ENCODE peak calls at places on chromosomes 6 and 20, in eight cellular contexts. One of them, this sample, is unnamed.
A peak's percentile ranks its signal among the peaks of the same experiment; 100 is the strongest.

GRCh38 chr6:72850040-72850439 is 228.2 kb downstream of the KCNQ5 start:
- DNase-seq in SK-N-SH: no peak
- DNase-seq in psoas muscle: no peak
- DNase-seq in keratinocyte: no peak
- DNase-seq in mesenchymal stem cell: no peak
- DNase-seq in left ventricle myocardium inferior: no peak
- DNase-seq in breast epithelium: no peak
- DNase-seq in naive thymus-derived CD4-positive, alpha-beta T cell: no peak
- DNase-seq in this sample: no peak

GRCh38 chr6:162165479-162165878 is 562.1 kb downstream of the PRKN start:
- DNase-seq in SK-N-SH: no peak
- DNase-seq in psoas muscle: no peak
- DNase-seq in keratinocyte: no peak
- DNase-seq in mesenchymal stem cell: no peak
- DNase-seq in left ventricle myocardium inferior: no peak
- DNase-seq in breast epithelium: no peak
- DNase-seq in naive thymus-derived CD4-positive, alpha-beta T cell: no peak
- DNase-seq in this sample: no peak

GRCh38 chr6:30841644-30842504 is 42.4 kb upstream of the DDR1 start:
- DNase-seq in SK-N-SH: no peak
- DNase-seq in psoas muscle: no peak
- DNase-seq in keratinocyte: no peak
- DNase-seq in mesenchymal stem cell: peak; percentile 56
- DNase-seq in left ventricle myocardium inferior: no peak
- DNase-seq in breast epithelium: no peak
- DNase-seq in naive thymus-derived CD4-positive, alpha-beta T cell: no peak
- DNase-seq in this sample: no peak

GRCh38 chr6:139474145-139475108 is 100.0 kb upstream of the CITED2 start:
- DNase-seq in SK-N-SH: no peak
- DNase-seq in psoas muscle: no peak
- DNase-seq in keratinocyte: no peak
- DNase-seq in mesenchymal stem cell: peak; percentile 84
- DNase-seq in left ventricle myocardium inferior: no peak
- DNase-seq in breast epithelium: no peak
- DNase-seq in naive thymus-derived CD4-positive, alpha-beta T cell: no peak
- DNase-seq in this sample: peak; percentile 33

GRCh38 chr20:8774412-8774811 is 294.5 kb upstream of the PLCB4 start:
- DNase-seq in SK-N-SH: no peak
- DNase-seq in psoas muscle: no peak
- DNase-seq in keratinocyte: no peak
- DNase-seq in mesenchymal stem cell: no peak
- DNase-seq in left ventricle myocardium inferior: no peak
- DNase-seq in breast epithelium: no peak
- DNase-seq in naive thymus-derived CD4-positive, alpha-beta T cell: no peak
- DNase-seq in this sample: no peak

GRCh38 chr6:136751478-136751956 is 40.8 kb downstream of the MAP3K5 start:
- DNase-seq in SK-N-SH: no peak
- DNase-seq in psoas muscle: no peak
- DNase-seq in keratinocyte: no peak
- DNase-seq in mesenchymal stem cell: no peak
- DNase-seq in left ventricle myocardium inferior: no peak
- DNase-seq in breast epithelium: no peak
- DNase-seq in naive thymus-derived CD4-positive, alpha-beta T cell: peak; percentile 78
- DNase-seq in this sample: no peak

GRCh38 chr6:138242987-138243592 is 24.8 kb upstream of the PBOV1 start:
- DNase-seq in SK-N-SH: no peak
- DNase-seq in psoas muscle: no peak
- DNase-seq in keratinocyte: no peak
- DNase-seq in mesenchymal stem cell: no peak
- DNase-seq in left ventricle myocardium inferior: no peak
- DNase-seq in breast epithelium: no peak
- DNase-seq in naive thymus-derived CD4-positive, alpha-beta T cell: no peak
- DNase-seq in this sample: no peak

GRCh38 chr6:37072526-37072925 is 67.1 kb downstream of the FGD2 start:
- DNase-seq in SK-N-SH: no peak
- DNase-seq in psoas muscle: no peak
- DNase-seq in keratinocyte: no peak
- DNase-seq in mesenchymal stem cell: no peak
- DNase-seq in left ventricle myocardium inferior: no peak
- DNase-seq in breast epithelium: no peak
- DNase-seq in naive thymus-derived CD4-positive, alpha-beta T cell: peak; percentile 28
- DNase-seq in this sample: no peak

GRCh38 chr6:141475269-141475668 is 657.5 kb upstream of the GJE1 start:
- DNase-seq in SK-N-SH: no peak
- DNase-seq in psoas muscle: no peak
- DNase-seq in keratinocyte: no peak
- DNase-seq in mesenchymal stem cell: peak; percentile 33
- DNase-seq in left ventricle myocardium inferior: no peak
- DNase-seq in breast epithelium: no peak
- DNase-seq in naive thymus-derived CD4-positive, alpha-beta T cell: no peak
- DNase-seq in this sample: no peak

GRCh38 chr6:44731485-44732095 is 344.1 kb downstream of the CDC5L start:
- DNase-seq in SK-N-SH: no peak
- DNase-seq in psoas muscle: no peak
- DNase-seq in keratinocyte: no peak
- DNase-seq in mesenchymal stem cell: peak; percentile 7
- DNase-seq in left ventricle myocardium inferior: no peak
- DNase-seq in breast epithelium: no peak
- DNase-seq in naive thymus-derived CD4-positive, alpha-beta T cell: no peak
- DNase-seq in this sample: no peak

GRCh38 chr6:81832304-81832703 is 79.8 kb upstream of the TENT5A start:
- DNase-seq in SK-N-SH: no peak
- DNase-seq in psoas muscle: no peak
- DNase-seq in keratinocyte: no peak
- DNase-seq in mesenchymal stem cell: no peak
- DNase-seq in left ventricle myocardium inferior: no peak
- DNase-seq in breast epithelium: no peak
- DNase-seq in naive thymus-derived CD4-positive, alpha-beta T cell: no peak
- DNase-seq in this sample: no peak

GRCh38 chr20:39103732-39104131 is 141.6 kb downstream of the DHX35 start:
- DNase-seq in SK-N-SH: no peak
- DNase-seq in psoas muscle: no peak
- DNase-seq in keratinocyte: no peak
- DNase-seq in mesenchymal stem cell: no peak
- DNase-seq in left ventricle myocardium inferior: no peak
- DNase-seq in breast epithelium: no peak
- DNase-seq in naive thymus-derived CD4-positive, alpha-beta T cell: no peak
- DNase-seq in this sample: no peak

GRCh38 chr6:56959938-56960337 is 5.0 kb downstream of the BEND6 start:
- DNase-seq in SK-N-SH: no peak
- DNase-seq in psoas muscle: no peak
- DNase-seq in keratinocyte: no peak
- DNase-seq in mesenchymal stem cell: peak; percentile 28
- DNase-seq in left ventricle myocardium inferior: no peak
- DNase-seq in breast epithelium: no peak
- DNase-seq in naive thymus-derived CD4-positive, alpha-beta T cell: no peak
- DNase-seq in this sample: no peak

GRCh38 chr20:25011831-25012241 is 19.3 kb upstream of the APMAP start:
- DNase-seq in SK-N-SH: no peak
- DNase-seq in psoas muscle: peak; percentile 55
- DNase-seq in keratinocyte: no peak
- DNase-seq in mesenchymal stem cell: no peak
- DNase-seq in left ventricle myocardium inferior: no peak
- DNase-seq in breast epithelium: no peak
- DNase-seq in naive thymus-derived CD4-positive, alpha-beta T cell: no peak
- DNase-seq in this sample: no peak

GRCh38 chr6:129016844-129017243 is 133.9 kb downstream of the LAMA2 start:
- DNase-seq in SK-N-SH: no peak
- DNase-seq in psoas muscle: no peak
- DNase-seq in keratinocyte: no peak
- DNase-seq in mesenchymal stem cell: no peak
- DNase-seq in left ventricle myocardium inferior: no peak
- DNase-seq in breast epithelium: no peak
- DNase-seq in naive thymus-derived CD4-positive, alpha-beta T cell: no peak
- DNase-seq in this sample: no peak

GRCh38 chr6:39029156-39030011 is 19.2 kb upstream of the GLP1R start:
- DNase-seq in SK-N-SH: peak; percentile 69
- DNase-seq in psoas muscle: no peak
- DNase-seq in keratinocyte: no peak
- DNase-seq in mesenchymal stem cell: peak; percentile 5
- DNase-seq in left ventricle myocardium inferior: no peak
- DNase-seq in breast epithelium: no peak
- DNase-seq in naive thymus-derived CD4-positive, alpha-beta T cell: peak; percentile 14
- DNase-seq in this sample: no peak

GRCh38 chr6:56370591-56371198 is 123.3 kb upstream of the COL21A1 start:
- DNase-seq in SK-N-SH: peak; percentile 51
- DNase-seq in psoas muscle: no peak
- DNase-seq in keratinocyte: peak; percentile 76
- DNase-seq in mesenchymal stem cell: peak; percentile 88
- DNase-seq in left ventricle myocardium inferior: no peak
- DNase-seq in breast epithelium: peak; percentile 76
- DNase-seq in naive thymus-derived CD4-positive, alpha-beta T cell: peak; percentile 19
- DNase-seq in this sample: no peak

GRCh38 chr20:50916257-50916656 is 15.0 kb downstream of the ADNP start:
- DNase-seq in SK-N-SH: no peak
- DNase-seq in psoas muscle: no peak
- DNase-seq in keratinocyte: peak; percentile 46
- DNase-seq in mesenchymal stem cell: peak; percentile 88
- DNase-seq in left ventricle myocardium inferior: no peak
- DNase-seq in breast epithelium: no peak
- DNase-seq in naive thymus-derived CD4-positive, alpha-beta T cell: no peak
- DNase-seq in this sample: no peak

GRCh38 chr6:106519460-106520394 is 109.6 kb downstream of the RTN4IP1 start:
- DNase-seq in SK-N-SH: no peak
- DNase-seq in psoas muscle: no peak
- DNase-seq in keratinocyte: no peak
- DNase-seq in mesenchymal stem cell: peak; percentile 97
- DNase-seq in left ventricle myocardium inferior: no peak
- DNase-seq in breast epithelium: no peak
- DNase-seq in naive thymus-derived CD4-positive, alpha-beta T cell: peak; percentile 77
- DNase-seq in this sample: no peak

GRCh38 chr6:65566117-65566516 is 140.9 kb downstream of the EYS start:
- DNase-seq in SK-N-SH: no peak
- DNase-seq in psoas muscle: no peak
- DNase-seq in keratinocyte: no peak
- DNase-seq in mesenchymal stem cell: no peak
- DNase-seq in left ventricle myocardium inferior: no peak
- DNase-seq in breast epithelium: no peak
- DNase-seq in naive thymus-derived CD4-positive, alpha-beta T cell: no peak
- DNase-seq in this sample: no peak

GRCh38 chr6:160494576-160494975 is 146.4 kb downstream of the SLC22A3 start:
- DNase-seq in SK-N-SH: no peak
- DNase-seq in psoas muscle: no peak
- DNase-seq in keratinocyte: no peak
- DNase-seq in mesenchymal stem cell: no peak
- DNase-seq in left ventricle myocardium inferior: no peak
- DNase-seq in breast epithelium: no peak
- DNase-seq in naive thymus-derived CD4-positive, alpha-beta T cell: no peak
- DNase-seq in this sample: no peak

GRCh38 chr6:8269856-8270454 is 165.4 kb downstream of the SLC35B3 start:
- DNase-seq in SK-N-SH: no peak
- DNase-seq in psoas muscle: no peak
- DNase-seq in keratinocyte: no peak
- DNase-seq in mesenchymal stem cell: no peak
- DNase-seq in left ventricle myocardium inferior: no peak
- DNase-seq in breast epithelium: no peak
- DNase-seq in naive thymus-derived CD4-positive, alpha-beta T cell: no peak
- DNase-seq in this sample: no peak
- H3K27ac ChIP-seq in SK-N-SH: no peak overlapping the region
- H3K27ac ChIP-seq in psoas muscle: no peak overlapping the region
- H3K27ac ChIP-seq in keratinocyte: no peak overlapping the region
- H3K27ac ChIP-seq in mesenchymal stem cell: no peak overlapping the region
- H3K27ac ChIP-seq in left ventricle myocardium inferior: no peak overlapping the region
- H3K27ac ChIP-seq in breast epithelium: no peak overlapping the region
- H3K27ac ChIP-seq in naive thymus-derived CD4-positive, alpha-beta T cell: no peak overlapping the region
- H3K27ac ChIP-seq in this sample: no peak overlapping the region

GRCh38 chr20:57312138-57312537 is 17.5 kb upstream of the SPO11 start:
- DNase-seq in SK-N-SH: no peak
- DNase-seq in psoas muscle: no peak
- DNase-seq in keratinocyte: no peak
- DNase-seq in mesenchymal stem cell: no peak
- DNase-seq in left ventricle myocardium inferior: no peak
- DNase-seq in breast epithelium: no peak
- DNase-seq in naive thymus-derived CD4-positive, alpha-beta T cell: no peak
- DNase-seq in this sample: no peak

GRCh38 chr20:57310821-57311514 is 18.6 kb upstream of the SPO11 start:
- DNase-seq in SK-N-SH: no peak
- DNase-seq in psoas muscle: no peak
- DNase-seq in keratinocyte: no peak
- DNase-seq in mesenchymal stem cell: no peak
- DNase-seq in left ventricle myocardium inferior: no peak
- DNase-seq in breast epithelium: no peak
- DNase-seq in naive thymus-derived CD4-positive, alpha-beta T cell: no peak
- DNase-seq in this sample: no peak

GRCh38 chr20:57306747-57307146 is 22.9 kb upstream of the SPO11 start:
- DNase-seq in SK-N-SH: no peak
- DNase-seq in psoas muscle: no peak
- DNase-seq in keratinocyte: no peak
- DNase-seq in mesenchymal stem cell: no peak
- DNase-seq in left ventricle myocardium inferior: no peak
- DNase-seq in breast epithelium: no peak
- DNase-seq in naive thymus-derived CD4-positive, alpha-beta T cell: no peak
- DNase-seq in this sample: no peak

GRCh38 chr20:57308451-57309410 is 20.9 kb upstream of the SPO11 start:
- DNase-seq in SK-N-SH: no peak
- DNase-seq in psoas muscle: no peak
- DNase-seq in keratinocyte: no peak
- DNase-seq in mesenchymal stem cell: no peak
- DNase-seq in left ventricle myocardium inferior: no peak
- DNase-seq in breast epithelium: no peak
- DNase-seq in naive thymus-derived CD4-positive, alpha-beta T cell: no peak
- DNase-seq in this sample: no peak

GRCh38 chr20:57309544-57310115 is 20.0 kb upstream of the SPO11 start:
- DNase-seq in SK-N-SH: no peak
- DNase-seq in psoas muscle: no peak
- DNase-seq in keratinocyte: no peak
- DNase-seq in mesenchymal stem cell: no peak
- DNase-seq in left ventricle myocardium inferior: no peak
- DNase-seq in breast epithelium: no peak
- DNase-seq in naive thymus-derived CD4-positive, alpha-beta T cell: no peak
- DNase-seq in this sample: no peak
- H3K4me3 ChIP-seq in SK-N-SH: no peak overlapping the region
- H3K4me3 ChIP-seq in psoas muscle: no peak overlapping the region
- H3K4me3 ChIP-seq in keratinocyte: no peak overlapping the region
- H3K4me3 ChIP-seq in mesenchymal stem cell: no peak overlapping the region
- H3K4me3 ChIP-seq in left ventricle myocardium inferior: no peak overlapping the region
- H3K4me3 ChIP-seq in breast epithelium: no peak overlapping the region
- H3K4me3 ChIP-seq in naive thymus-derived CD4-positive, alpha-beta T cell: no peak overlapping the region
- H3K4me3 ChIP-seq in this sample: no peak overlapping the region

GRCh38 chr6:158648682-158649131 is 1.1 kb upstream of the SYTL3 start:
- DNase-seq in SK-N-SH: no peak
- DNase-seq in psoas muscle: no peak
- DNase-seq in keratinocyte: peak; percentile 46
- DNase-seq in mesenchymal stem cell: peak; percentile 97
- DNase-seq in left ventricle myocardium inferior: no peak
- DNase-seq in breast epithelium: no peak
- DNase-seq in naive thymus-derived CD4-positive, alpha-beta T cell: no peak
- DNase-seq in this sample: no peak
- H3K27ac ChIP-seq in SK-N-SH: peak overlapping the region; percentile 94
- H3K27ac ChIP-seq in psoas muscle: peak overlapping the region; percentile 82
- H3K27ac ChIP-seq in keratinocyte: peak overlapping the region; percentile 83
- H3K27ac ChIP-seq in mesenchymal stem cell: peak overlapping the region; percentile 43
- H3K27ac ChIP-seq in left ventricle myocardium inferior: peak overlapping the region; percentile 78
- H3K27ac ChIP-seq in breast epithelium: peak overlapping the region; percentile 5
- H3K27ac ChIP-seq in naive thymus-derived CD4-positive, alpha-beta T cell: peak overlapping the region; percentile 83
- H3K27ac ChIP-seq in this sample: no peak overlapping the region

DNA sequence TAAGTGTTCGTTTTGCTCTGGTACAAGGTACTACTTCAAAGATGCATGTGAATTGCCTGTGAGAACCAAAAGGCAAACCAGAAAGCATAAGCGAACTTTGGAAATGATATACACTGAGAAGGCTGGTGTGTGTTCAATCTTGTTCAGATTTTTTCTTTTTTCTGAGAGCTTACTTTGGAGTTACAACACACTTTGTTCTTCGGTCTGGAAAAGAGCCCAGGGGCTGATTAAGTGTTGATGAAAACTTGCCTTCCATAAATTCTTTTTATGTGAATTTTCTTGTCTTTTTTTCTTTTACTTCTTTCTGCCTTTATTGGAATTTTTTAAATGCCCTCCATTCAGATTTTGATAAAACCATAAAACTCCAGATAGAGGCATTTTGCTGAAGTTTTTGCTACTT is 395.1 kb upstream of the SASH1 start:
- DNase-seq in SK-N-SH: no peak
- DNase-seq in psoas muscle: no peak
- DNase-seq in keratinocyte: no peak
- DNase-seq in mesenchymal stem cell: no peak
- DNase-seq in left ventricle myocardium inferior: no peak
- DNase-seq in breast epithelium: peak; percentile 31
- DNase-seq in naive thymus-derived CD4-positive, alpha-beta T cell: no peak
- DNase-seq in this sample: no peak
- H3K4me3 ChIP-seq in SK-N-SH: no peak overlapping the region
- H3K4me3 ChIP-seq in psoas muscle: no peak overlapping the region
- H3K4me3 ChIP-seq in keratinocyte: no peak overlapping the region
- H3K4me3 ChIP-seq in mesenchymal stem cell: no peak overlapping the region
- H3K4me3 ChIP-seq in left ventricle myocardium inferior: no peak overlapping the region
- H3K4me3 ChIP-seq in breast epithelium: no peak overlapping the region
- H3K4me3 ChIP-seq in naive thymus-derived CD4-positive, alpha-beta T cell: no peak overlapping the region
- H3K4me3 ChIP-seq in this sample: no peak overlapping the region

This sample was measured in pancreas.